ENCODE peak calls at places on chromosomes 12 and 14, in ten cellular contexts. N, V, H, Y, E, U, Q, F, J and I are unnamed samples. For H3K36me3, the result is how much of the 10 kb centered on the place peaks cover.

GRCh38 chr12:15423629-15424028 is 101.3 kb downstream of the PTPRO start:
- DNase-seq in N (no peak), V (no peak), H (no peak), Y (no peak), E (no peak), U (peak), Q (no peak), F (no peak), J (no peak), I (no peak)

GRCh38 chr14:51248041-51248987 is 8.3 kb downstream of the TMX1 start:
- DNase-seq in N (no peak), V (no peak), H (no peak), Y (no peak), E (no peak), U (no peak), Q (no peak), F (no peak), J (no peak), I (no peak)

GRCh38 chr14:63857467-63858030 is 4.7 kb downstream of the SYNE2 start:
- DNase-seq in N (no peak), V (peak), H (peak), Y (no peak), E (no peak), U (no peak), Q (no peak), F (no peak), J (no peak), I (no peak)

GRCh38 chr12:47270782-47271664 is 191.3 kb upstream of the AMIGO2 start:
- DNase-seq in N (peak), V (no peak), H (no peak), Y (no peak), E (no peak), U (peak), Q (no peak), F (peak), J (no peak), I (no peak)

GRCh38 chr12:126903180-126903876 is 1363.6 kb upstream of the TMEM132C start:
- DNase-seq in N (no peak), V (no peak), H (no peak), Y (no peak), E (no peak), U (no peak), Q (no peak), F (no peak), J (no peak), I (no peak)

GRCh38 chr12:26435005-26435404 is 239.6 kb downstream of the SSPN start:
- DNase-seq in N (no peak), V (no peak), H (no peak), Y (no peak), E (no peak), U (no peak), Q (no peak), F (no peak), J (no peak), I (no peak)

GRCh38 chr14:31936100-31936499 is 141.0 kb upstream of the ARHGAP5 start:
- DNase-seq in N (no peak), V (no peak), H (no peak), Y (no peak), E (no peak), U (no peak), Q (no peak), F (peak), J (no peak), I (no peak)

GRCh38 chr14:75113932-75114539 is 12.8 kb downstream of the NEK9 start:
- DNase-seq in N (no peak), V (no peak), H (no peak), Y (no peak), E (no peak), U (no peak), Q (no peak), F (no peak), J (no peak), I (no peak)

GRCh38 chr12:32039341-32039740 is 67.3 kb upstream of the BICD1 start:
- DNase-seq in N (no peak), V (no peak), H (no peak), Y (no peak), E (no peak), U (peak), Q (no peak), F (peak), J (peak), I (no peak)

GRCh38 chr14:103930051-103930604 is 1.9 kb downstream of the TDRD9 start:
- DNase-seq in N (no peak), V (no peak), H (no peak), Y (no peak), E (no peak), U (no peak), Q (no peak), F (no peak), J (no peak), I (no peak)

GRCh38 chr14:52458721-52459085 is 93.6 kb downstream of the TXNDC16 start:
- DNase-seq in N (no peak), V (no peak), H (no peak), Y (no peak), E (no peak), U (peak), Q (no peak), F (peak), J (no peak), I (no peak)

GRCh38 chr12:4809013-4809448 is 88.8 kb downstream of the GALNT8 start:
- DNase-seq in N (no peak), V (no peak), H (no peak), Y (no peak), E (no peak), U (no peak), Q (peak), F (no peak), J (no peak), I (no peak)

GRCh38 chr12:40499856-40500255 is 192.4 kb upstream of the CNTN1 start:
- DNase-seq in N (no peak), V (no peak), H (no peak), Y (no peak), E (no peak), U (no peak), Q (no peak), F (no peak), J (no peak), I (no peak)

GRCh38 chr12:58249610-58250009 is 308.2 kb downstream of the ATP23 start:
- DNase-seq in N (no peak), V (no peak), H (no peak), Y (no peak), E (no peak), U (peak), Q (no peak), F (no peak), J (no peak), I (no peak)

GRCh38 chr14:20031058-20031457 is 4.8 kb downstream of the OR4K13 start:
- DNase-seq in N (no peak), V (no peak), H (no peak), Y (no peak), E (no peak), U (no peak), Q (no peak), F (no peak), J (no peak), I (no peak)
- H3K36me3 ChIP-seq in N (under half), V (under half), H (under half), Y (under half), E (under half), U (under half), Q (under half), F (under half), J (under half), I (under half)

DNA sequence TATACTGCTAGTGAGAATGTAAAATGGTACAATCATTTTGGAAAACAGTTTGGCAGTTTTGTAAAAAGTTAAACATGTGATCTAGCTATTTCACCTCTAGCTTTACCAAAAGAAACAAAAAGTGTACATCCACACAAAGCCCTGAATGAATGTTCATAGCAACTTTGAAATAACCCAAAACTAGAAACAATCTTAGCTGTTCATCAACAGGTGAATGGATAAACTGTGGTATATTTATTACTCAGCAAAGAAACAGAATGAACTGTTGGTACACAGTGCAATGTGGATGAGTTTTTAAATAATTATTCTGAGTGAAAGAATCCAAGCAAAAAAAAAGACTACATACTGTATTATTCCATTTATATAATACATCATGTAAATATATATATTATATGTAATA is 36.3 kb downstream of the TPCN1 start:
- DNase-seq in N (no peak), V (no peak), H (no peak), Y (no peak), E (no peak), U (no peak), Q (no peak), F (no peak), J (no peak), I (no peak)
- H3K36me3 ChIP-seq in N (under half), V (under half), H (under half), Y (under half), E (under half), U (under half), Q (under half), F (under half), J (under half), I (under half)

GRCh38 chr12:109186993-109187653 is 70.7 kb downstream of the ACACB start:
- DNase-seq in N (no peak), V (no peak), H (no peak), Y (no peak), E (no peak), U (no peak), Q (no peak), F (no peak), J (no peak), I (no peak)
- H3K36me3 ChIP-seq in N (under half), V (under half), H (under half), Y (under half), E (half or more), U (half or more), Q (under half), F (under half), J (under half), I (under half)

DNA sequence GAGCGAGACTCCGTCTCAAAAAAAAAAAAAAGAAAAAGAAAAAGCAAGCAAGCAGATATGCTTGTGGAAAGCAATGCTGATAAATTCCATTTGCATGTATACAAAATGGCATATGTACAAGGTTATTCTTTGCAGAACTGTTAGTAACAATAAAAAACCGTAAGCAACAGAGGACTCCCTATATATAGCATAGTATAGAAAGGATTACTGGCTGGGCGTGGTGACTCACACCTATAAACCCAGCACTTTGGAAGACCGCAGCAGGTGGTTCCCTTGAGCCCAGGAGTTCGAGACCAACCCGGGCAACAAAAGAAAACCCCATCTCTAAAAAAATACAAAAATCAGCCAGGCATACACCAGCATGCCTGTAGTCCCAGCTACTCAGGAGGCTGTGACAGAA is 13.5 kb downstream of the GCN1 start:
- DNase-seq in N (no peak), V (no peak), H (no peak), Y (no peak), E (no peak), U (no peak), Q (no peak), F (no peak), J (no peak), I (no peak)
- H3K36me3 ChIP-seq in N (under half), V (half or more), H (half or more), Y (under half), E (half or more), U (half or more), Q (under half), F (half or more), J (half or more), I (under half)

DNA sequence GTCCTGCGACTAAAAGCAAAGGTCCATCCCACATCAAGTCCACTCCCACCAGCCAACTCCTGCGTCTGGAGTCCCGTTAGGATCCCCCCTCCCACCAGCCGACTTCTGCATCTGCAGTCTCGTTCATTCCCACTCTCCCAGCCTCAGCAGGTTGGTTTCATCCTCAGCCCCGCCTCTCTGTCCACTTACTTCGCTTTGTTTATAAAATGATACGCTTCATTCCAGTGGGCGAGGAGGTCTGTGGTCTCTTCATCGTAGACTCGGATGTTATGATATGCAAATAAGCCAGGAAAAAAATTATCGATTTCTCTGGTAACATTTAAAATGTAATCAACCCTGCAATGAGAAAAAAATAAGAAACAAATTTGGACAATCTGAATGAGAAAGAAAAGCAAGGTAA is 56.8 kb downstream of the SSH1 start:
- DNase-seq in N (no peak), V (no peak), H (no peak), Y (no peak), E (no peak), U (no peak), Q (no peak), F (peak), J (no peak), I (no peak)
- H3K36me3 ChIP-seq in N (under half), V (under half), H (under half), Y (under half), E (half or more), U (under half), Q (under half), F (half or more), J (under half), I (half or more)

GRCh38 chr14:100864960-100865681 is 38.4 kb downstream of the RTL1 start:
- DNase-seq in N (no peak), V (no peak), H (no peak), Y (peak), E (peak), U (no peak), Q (no peak), F (peak), J (peak), I (no peak)
- H3K36me3 ChIP-seq in N (under half), V (under half), H (under half), Y (under half), E (under half), U (under half), Q (under half), F (half or more), J (half or more), I (under half)

DNA sequence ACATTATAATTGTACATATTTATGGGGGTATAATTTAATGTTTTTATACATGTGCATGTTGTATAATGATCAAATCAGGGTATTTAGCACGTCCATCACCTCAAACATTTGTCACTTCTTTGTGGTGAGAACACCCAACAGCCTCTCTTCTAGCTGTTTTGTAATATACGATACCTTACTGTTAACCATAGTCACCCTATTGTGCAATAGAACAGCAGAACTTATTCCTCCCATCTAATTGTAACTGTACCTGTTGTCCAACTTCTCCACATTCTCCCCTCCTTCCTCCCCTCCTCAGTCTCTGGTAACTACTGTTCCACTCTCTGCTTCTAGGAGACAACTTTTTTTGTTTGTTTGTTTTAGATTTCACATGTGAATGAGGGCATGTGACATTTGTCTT is 197.0 kb upstream of the PKP2 start:
- DNase-seq in N (no peak), V (no peak), H (no peak), Y (no peak), E (no peak), U (no peak), Q (no peak), F (no peak), J (no peak), I (no peak)
- H3K36me3 ChIP-seq in N (under half), V (under half), H (under half), Y (under half), E (under half), U (under half), Q (under half), F (under half), J (under half), I (under half)